ENCODE peak calls at places on chromosomes 4 and X, in eight cellular contexts. M is HCT116, V is tibial nerve, W is A549, K is GM12891, Q is esophagus squamous epithelium, I is right lobe of liver, R is spleen. F is an unnamed sample.

GRCh38 chrX:65300104-65300809 is 234.3 kb downstream of the LAS1L start:
- DNase-seq in M (no peak), W (no peak), K (no peak), R (no peak), V (no peak), I (no peak), Q (no peak), F (no peak)

GRCh38 chr4:86218721-86219481 is 141.0 kb downstream of the MAPK10 start:
- DNase-seq in V (no peak), K (no peak), W (peak), Q (no peak), R (no peak), M (no peak), I (no peak), F (no peak)

GRCh38 chr4:85177679-85178078 is 211.2 kb upstream of the WDFY3 start:
- DNase-seq in I (no peak), W (no peak), R (no peak), M (no peak), Q (no peak), K (no peak), V (no peak), F (no peak)

GRCh38 chrX:39577206-39577605 is 520.6 kb downstream of the BCOR start:
- DNase-seq in I (no peak), M (no peak), K (no peak), W (no peak), V (no peak), R (no peak), Q (no peak), F (no peak)

GRCh38 chrX:140524556-140524955 is 19.7 kb upstream of the SOX3 start:
- DNase-seq in V (no peak), I (no peak), M (no peak), K (no peak), Q (no peak), R (no peak), W (no peak), F (no peak)

GRCh38 chr4:87931932-87932331 is 43.6 kb upstream of the SPP1 start:
- DNase-seq in V (no peak), K (no peak), I (no peak), W (no peak), M (no peak), Q (no peak), R (no peak), F (no peak)

GRCh38 chr4:84916233-84916632 is 50.3 kb downstream of the WDFY3 start:
- DNase-seq in I (no peak), V (no peak), W (no peak), K (no peak), Q (no peak), M (no peak), R (no peak), F (no peak)

GRCh38 chr4:13325744-13326143 is 158.4 kb downstream of the RAB28 start:
- DNase-seq in M (no peak), K (no peak), I (no peak), R (no peak), V (no peak), Q (no peak), W (no peak), F (no peak)

GRCh38 chrX:49176421-49177326 is 5.0 kb downstream of the PLP2 start:
- DNase-seq in W (peak), K (no peak), R (no peak), V (no peak), I (no peak), M (no peak), Q (no peak), F (no peak)

GRCh38 chr4:55069248-55069647 is 56.1 kb downstream of the KDR start:
- DNase-seq in Q (no peak), V (no peak), W (no peak), K (no peak), I (no peak), R (no peak), M (no peak), F (no peak)

GRCh38 chrX:45200741-45201234 is at the start of gene DIPK2B:
- DNase-seq in Q (no peak), W (no peak), I (no peak), K (no peak), R (no peak), V (no peak), M (no peak), F (no peak)

GRCh38 chr4:48943387-48943786 is 36.8 kb upstream of the OCIAD2 start:
- DNase-seq in V (no peak), I (no peak), Q (no peak), W (peak), K (no peak), R (no peak), M (peak), F (no peak)

GRCh38 chrX:33434256-33435092 is 223.1 kb upstream of the DMD start:
- DNase-seq in V (peak), W (peak), K (peak), R (no peak), Q (no peak), I (no peak), M (no peak), F (no peak)

GRCh38 chrX:69603566-69604194 is 12.2 kb upstream of the EDA start:
- DNase-seq in Q (no peak), M (no peak), K (no peak), V (no peak), W (no peak), I (no peak), R (no peak), F (no peak)

GRCh38 chr4:147678796-147679549 is 5.0 kb downstream of the PRMT9 start:
- DNase-seq in I (no peak), M (peak), Q (no peak), R (no peak), K (no peak), V (no peak), W (peak), F (no peak)

GRCh38 chr4:52760256-52760655 is 9.0 kb upstream of the ERVMER34-1 start:
- DNase-seq in I (no peak), Q (no peak), W (no peak), R (no peak), M (no peak), K (no peak), V (no peak), F (no peak)

GRCh38 chr4:140141196-140141845 is 12.7 kb downstream of the MAML3 start:
- DNase-seq in I (no peak), Q (no peak), M (no peak), V (no peak), K (no peak), R (no peak), W (no peak), F (no peak)

GRCh38 chr4:25174674-25175073 is 14.4 kb upstream of the SEPSECS start:
- DNase-seq in V (no peak), K (no peak), M (no peak), Q (no peak), I (no peak), W (no peak), R (no peak), F (no peak)
- TF ChIP-seq POLR2A in V (no peak), K (no peak), M (no peak), Q (no peak), I (no peak), W (no peak), R (no peak), F (no peak)

GRCh38 chrX:154436597-154437397 is at the start of gene GDI1:
- DNase-seq in Q (no peak), W (peak), K (peak), I (no peak), R (peak), V (no peak), M (no peak), F (peak)
- TF ChIP-seq POLR2A in Q (peak), W (peak), K (no peak), I (peak), R (no peak), V (peak), M (no peak), F (peak)

GRCh38 chrX:120823554-120823953 is 52.1 kb downstream of the CT47B1 start:
- DNase-seq in I (no peak), M (no peak), W (no peak), V (no peak), Q (no peak), K (no peak), R (no peak), F (no peak)
- TF ChIP-seq POLR2A in I (no peak), M (no peak), W (no peak), V (no peak), Q (no peak), K (no peak), R (no peak), F (no peak)

DNA sequence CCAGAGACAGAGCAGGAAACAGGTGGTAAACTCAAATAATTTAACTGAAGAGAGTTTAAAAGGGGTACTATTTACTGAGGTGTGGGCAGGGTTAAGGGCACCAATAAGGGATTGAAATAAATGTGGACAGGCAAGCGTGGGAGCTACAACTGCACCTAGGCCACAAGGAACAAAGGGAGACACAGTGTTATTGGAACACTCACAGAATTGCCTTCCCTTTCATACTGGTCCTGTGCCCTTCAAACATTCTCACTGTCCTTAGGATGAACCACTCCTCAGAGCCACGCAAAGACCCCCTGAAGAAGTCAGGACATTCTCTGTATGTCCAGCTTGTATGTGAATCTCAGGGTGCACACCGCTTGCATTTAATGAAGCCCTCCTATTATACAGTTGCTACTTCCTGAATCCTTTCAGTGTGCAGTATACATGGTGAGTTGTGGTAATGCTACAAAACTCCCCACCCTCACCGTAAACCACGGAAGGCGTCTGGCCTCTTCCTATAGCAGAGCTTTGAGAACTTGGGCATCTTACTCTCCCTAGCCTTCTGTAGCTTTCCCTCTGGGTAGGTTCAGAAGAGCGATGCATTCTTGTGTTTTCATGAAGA is 9.6 kb upstream of the MRPL1 start:
- DNase-seq in K (peak), V (no peak), M (no peak), I (no peak), R (no peak), W (no peak), Q (no peak), F (no peak)
- TF ChIP-seq POLR2A in K (no peak), V (no peak), M (no peak), I (no peak), R (no peak), W (no peak), Q (peak), F (no peak)

DNA sequence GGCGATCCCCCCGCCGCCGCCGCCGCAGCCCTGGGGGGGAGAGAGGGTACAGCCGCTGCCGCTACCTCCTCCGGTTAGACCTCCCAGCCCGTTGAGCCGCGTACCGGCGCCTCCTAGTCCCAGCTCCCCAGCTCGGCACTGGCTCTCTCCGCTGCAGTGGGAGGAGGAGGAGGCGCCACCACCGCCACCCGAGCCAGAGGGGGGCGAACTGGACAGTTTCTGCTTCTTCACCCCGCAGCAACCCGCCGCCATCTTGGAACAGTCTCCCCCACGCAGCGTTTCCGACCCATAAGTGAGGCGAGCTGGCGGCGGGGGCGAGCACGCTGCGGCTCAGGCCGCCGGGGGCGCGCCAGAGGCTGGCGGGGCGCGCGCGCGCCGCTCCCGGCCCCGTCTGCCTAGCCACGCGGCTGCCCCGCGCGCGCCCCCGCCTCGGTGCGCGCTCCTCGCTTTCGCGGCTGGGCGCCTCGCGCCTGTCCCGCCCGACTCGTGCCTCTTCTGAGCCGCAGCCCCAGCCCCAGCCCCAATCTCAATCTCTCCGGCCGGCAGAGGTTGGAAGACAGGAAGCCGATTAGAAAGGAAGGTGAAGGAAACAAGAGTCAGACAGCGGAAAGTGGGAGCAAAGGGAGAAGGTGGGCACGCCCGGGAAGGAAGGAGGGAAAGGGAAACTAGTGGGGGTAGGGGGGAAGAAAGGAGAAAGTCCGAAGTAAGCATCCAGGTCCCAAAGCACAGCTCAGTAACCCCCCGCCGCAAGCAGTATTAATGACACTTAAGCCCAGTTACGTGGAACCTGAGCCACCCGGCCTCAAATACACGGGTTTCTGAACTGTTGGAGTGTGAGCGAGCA is at the start of gene AMMECR1:
- DNase-seq in R (peak), M (peak), Q (peak), K (peak), V (peak), I (peak), W (peak), F (peak)
- TF ChIP-seq POLR2A in R (no peak), M (peak), Q (peak), K (peak), V (peak), I (peak), W (peak), F (peak)

GRCh38 chr4:31516520-31516919 is 796.4 kb downstream of the PCDH7 start:
- DNase-seq in Q (no peak), M (no peak), W (no peak), R (no peak), K (no peak), V (no peak), I (no peak), F (no peak)
- TF ChIP-seq POLR2A in Q (no peak), M (no peak), W (no peak), R (no peak), K (no peak), V (no peak), I (no peak), F (no peak)

DNA sequence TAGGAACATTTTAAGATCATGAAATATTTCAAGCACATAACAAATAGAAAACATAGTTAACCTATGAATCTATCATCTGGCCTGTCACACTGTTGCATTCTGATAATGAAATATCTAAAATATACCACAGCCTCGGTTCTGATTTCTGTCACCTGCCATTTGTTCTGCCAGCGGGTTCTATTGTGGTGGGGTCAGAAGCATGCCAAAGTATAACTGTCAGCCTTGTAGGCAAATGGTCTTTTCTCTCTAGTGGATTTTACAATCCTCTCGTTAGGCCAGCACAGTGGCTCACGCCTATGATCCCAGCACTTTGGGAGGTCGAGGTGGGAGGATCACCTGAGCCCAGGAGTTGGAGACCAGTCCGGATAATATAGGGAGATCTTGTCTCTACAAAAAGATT is 47.9 kb downstream of the HTRA3 start:
- DNase-seq in M (no peak), V (no peak), R (no peak), I (no peak), Q (no peak), K (no peak), W (no peak), F (no peak)
- TF ChIP-seq POLR2A in M (no peak), V (no peak), R (no peak), I (no peak), Q (no peak), K (no peak), W (no peak), F (no peak)

GRCh38 chrX:153934473-153935325 is at the start of gene NAA10:
- DNase-seq in R (peak), W (peak), Q (no peak), V (peak), I (peak), K (peak), M (no peak), F (peak)
- TF ChIP-seq POLR2A in R (no peak), W (peak), Q (peak), V (no peak), I (peak), K (no peak), M (no peak), F (peak)

GRCh38 chrX:19344661-19345060 is 934 bp downstream of the PDHA1 start:
- DNase-seq in R (no peak), V (no peak), W (no peak), M (no peak), K (no peak), I (no peak), Q (no peak), F (no peak)

GRCh38 chrX:19343085-19343461 is 654 bp upstream of the PDHA1 start:
- DNase-seq in Q (no peak), R (no peak), W (no peak), K (no peak), V (no peak), M (no peak), I (no peak), F (no peak)

GRCh38 chrX:19342331-19342906 is 1.3 kb upstream of the PDHA1 start:
- DNase-seq in R (no peak), I (no peak), M (no peak), W (no peak), K (no peak), V (no peak), Q (no peak), F (no peak)

GRCh38 chrX:19344207-19344534 is 444 bp downstream of the PDHA1 start:
- DNase-seq in W (no peak), R (no peak), V (no peak), K (no peak), Q (no peak), M (no peak), I (no peak), F (no peak)

GRCh38 chrX:19343462-19344206 is at the start of gene PDHA1:
- DNase-seq in I (peak), V (peak), Q (peak), W (peak), K (peak), R (peak), M (peak), F (peak)
- TF ChIP-seq POLR2A in I (peak), V (no peak), Q (peak), W (peak), K (no peak), R (peak), M (no peak), F (peak)

DNA sequence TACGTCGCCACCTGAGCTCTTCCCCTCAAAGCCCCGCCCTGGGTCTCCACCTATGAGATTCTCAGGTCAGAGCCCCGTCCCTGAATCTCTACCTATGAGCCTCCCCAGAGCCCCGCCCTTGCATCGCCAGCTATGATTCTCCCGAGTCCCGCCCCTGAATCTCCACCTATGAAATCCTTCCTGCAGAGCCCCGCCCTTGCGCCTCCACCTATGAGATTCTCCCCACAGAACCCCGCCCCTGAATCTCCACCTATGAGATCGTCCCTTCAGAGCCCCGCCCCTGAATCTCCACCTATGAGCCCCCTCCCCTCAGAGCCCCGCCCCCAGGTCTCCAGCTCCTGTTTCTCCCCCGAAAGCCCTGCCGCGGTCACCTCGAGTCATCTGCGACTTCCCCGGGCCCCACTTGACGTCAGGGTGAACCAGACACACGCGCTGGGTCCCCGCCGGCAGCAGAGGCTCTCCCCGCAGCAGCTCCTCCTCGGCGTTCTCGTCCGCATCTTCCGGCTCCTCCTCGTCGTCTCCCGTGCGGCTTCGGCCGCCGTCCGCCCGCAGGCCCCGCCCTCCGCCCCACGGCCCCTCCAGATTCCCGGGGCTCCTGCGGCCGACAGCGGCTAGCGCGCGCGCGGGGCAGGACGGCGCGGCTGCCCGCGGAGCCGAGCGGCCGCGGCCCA is 393 bp downstream of the GTPBP6 start:
- DNase-seq in I (peak), W (peak), K (peak), R (peak), V (peak), M (peak), Q (no peak), F (peak)
- TF ChIP-seq POLR2A in I (peak), W (no peak), K (peak), R (no peak), V (peak), M (peak), Q (peak), F (no peak)